ENCODE peak calls at places on chromosomes 7 and 10, in eight cellular contexts. B, S, A, U, R, T, F and I are unnamed samples.

GRCh38 chr7:154859747-154860620 is 142.9 kb downstream of the PAXIP1 start:
- DNase-seq in B (no peak), S (no peak), A (no peak), U (no peak), R (no peak), T (no peak), F (no peak), I (no peak)

GRCh38 chr7:2201128-2201527 is 31.6 kb downstream of the MAD1L1 start:
- DNase-seq in B (no peak), S (no peak), A (peak; percentile 22), U (no peak), R (no peak), T (no peak), F (no peak), I (no peak)

GRCh38 chr10:12181065-12181775 is 14.5 kb downstream of the NUDT5 start:
- DNase-seq in B (no peak), S (no peak), A (no peak), U (no peak), R (no peak), T (peak; percentile 9), F (peak; percentile 8), I (no peak)

GRCh38 chr10:33772370-33773331 is 438.2 kb upstream of the NRP1 start:
- DNase-seq in B (no peak), S (no peak), A (no peak), U (no peak), R (no peak), T (peak; percentile 34), F (no peak), I (no peak)

GRCh38 chr10:77710759-77711682 is 73.4 kb upstream of the KCNMA1 start:
- DNase-seq in B (peak; percentile 53), S (peak; percentile 62), A (peak; percentile 75), U (peak; percentile 50), R (peak; percentile 44), T (peak; percentile 82), F (no peak), I (peak; percentile 93)

GRCh38 chr7:98802088-98802780 is 67.6 kb downstream of the TMEM130 start:
- DNase-seq in B (no peak), S (peak; percentile 38), A (no peak), U (no peak), R (peak; percentile 19), T (peak; percentile 71), F (no peak), I (no peak)

GRCh38 chr7:27173412-27174076 is 576 bp downstream of the HOXA10 start:
- DNase-seq in B (peak; percentile 12), S (no peak), A (peak; percentile 40), U (peak; percentile 50), R (no peak), T (peak; percentile 48), F (no peak), I (no peak)

GRCh38 chr10:100970076-100970913 is 991 bp downstream of the SEMA4G start:
- DNase-seq in B (no peak), S (peak; percentile 44), A (peak; percentile 94), U (no peak), R (no peak), T (no peak), F (no peak), I (peak; percentile 88)

GRCh38 chr7:16509829-16510228 is 16.8 kb upstream of the LRRC72 start:
- DNase-seq in B (no peak), S (no peak), A (no peak), U (no peak), R (no peak), T (no peak), F (no peak), I (no peak)

GRCh38 chr10:43110318-43111071 is 27.8 kb upstream of the CSGALNACT2 start:
- DNase-seq in B (no peak), S (no peak), A (no peak), U (no peak), R (peak; percentile 57), T (peak; percentile 14), F (no peak), I (no peak)

DNA sequence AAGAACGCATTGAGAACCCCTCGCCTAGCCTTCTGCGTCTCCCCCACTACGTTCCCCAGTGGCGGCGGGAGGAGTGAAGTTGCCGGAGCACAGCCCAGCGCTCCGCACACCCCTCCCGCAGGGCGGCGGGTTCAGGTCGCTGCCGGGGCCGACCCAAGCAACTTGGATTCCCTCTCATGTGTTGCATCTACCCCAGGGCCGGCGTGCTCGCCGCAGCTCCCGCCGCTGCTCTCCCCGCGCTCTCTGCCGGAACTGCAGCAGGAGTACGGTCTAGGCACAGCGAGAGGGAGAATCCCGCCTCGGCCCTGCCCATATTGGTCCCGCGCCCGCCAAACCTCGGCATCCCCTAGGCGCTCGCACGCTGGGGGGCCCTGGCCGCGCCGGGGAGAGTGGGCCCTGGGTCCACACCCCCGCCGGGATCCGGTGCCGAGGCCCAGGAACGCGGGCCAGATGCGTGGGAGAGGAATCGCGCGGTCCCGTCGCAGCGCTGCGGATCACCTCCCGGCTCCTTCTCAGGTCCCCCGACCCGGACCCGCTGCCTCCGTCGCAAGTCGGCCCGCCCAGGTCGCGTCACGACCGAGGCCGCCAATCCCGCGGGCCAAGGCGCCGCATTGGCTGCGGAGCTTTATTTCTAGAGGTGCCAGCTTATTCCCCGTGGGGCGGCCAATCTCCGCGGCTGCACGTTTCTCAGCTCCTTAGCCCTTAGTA is 648 bp upstream of the TMEM243 start:
- DNase-seq in B (peak; percentile 48), S (peak; percentile 88), A (peak; percentile 73), U (peak; percentile 59), R (peak; percentile 69), T (peak; percentile 83), F (no peak), I (peak; percentile 94)
- TF ChIP-seq POLR2A in B (peak; percentile 82), S (peak; percentile 62), A (peak; percentile 60), U (peak; percentile 58), R (peak; percentile 80), T (peak; percentile 70), F (no peak), I (peak; percentile 42)

GRCh38 chr7:34131371-34131770 is 226.0 kb downstream of the BMPER start:
- DNase-seq in B (no peak), S (no peak), A (no peak), U (no peak), R (no peak), T (no peak), F (no peak), I (no peak)

GRCh38 chr7:34124765-34125164 is 219.4 kb downstream of the BMPER start:
- DNase-seq in B (no peak), S (no peak), A (no peak), U (no peak), R (no peak), T (no peak), F (no peak), I (no peak)

GRCh38 chr7:34133356-34133982 is 228.1 kb downstream of the BMPER start:
- DNase-seq in B (no peak), S (peak; percentile 16), A (no peak), U (no peak), R (peak; percentile 95), T (no peak), F (no peak), I (no peak)

GRCh38 chr7:34130558-34131285 is 225.4 kb downstream of the BMPER start:
- DNase-seq in B (no peak), S (no peak), A (no peak), U (no peak), R (no peak), T (no peak), F (no peak), I (no peak)

DNA sequence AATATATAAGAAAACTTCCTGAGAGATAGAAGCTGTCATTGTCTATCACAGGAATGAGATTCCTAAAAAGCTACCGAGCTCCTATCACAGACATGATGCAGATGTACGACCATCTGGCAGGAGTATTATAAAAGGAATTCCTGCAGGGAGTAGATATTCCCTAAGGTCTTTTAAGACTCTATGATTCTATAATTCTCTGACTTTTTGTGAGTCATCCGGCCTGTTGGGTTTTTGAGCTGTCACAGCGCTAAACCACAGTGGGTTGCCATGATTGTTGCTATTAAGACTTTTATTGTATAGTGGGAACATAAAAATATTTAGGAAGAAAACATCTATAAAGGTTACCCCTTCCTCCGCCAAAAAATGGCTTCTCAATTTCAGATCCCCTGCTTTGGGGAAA is 223.4 kb downstream of the BMPER start:
- DNase-seq in B (no peak), S (no peak), A (no peak), U (no peak), R (peak; percentile 61), T (no peak), F (no peak), I (no peak)
- TF ChIP-seq CTCF in B (no peak), S (no peak), A (no peak), U (no peak), R (no peak), T (no peak), F (no peak), I (no peak)

DNA sequence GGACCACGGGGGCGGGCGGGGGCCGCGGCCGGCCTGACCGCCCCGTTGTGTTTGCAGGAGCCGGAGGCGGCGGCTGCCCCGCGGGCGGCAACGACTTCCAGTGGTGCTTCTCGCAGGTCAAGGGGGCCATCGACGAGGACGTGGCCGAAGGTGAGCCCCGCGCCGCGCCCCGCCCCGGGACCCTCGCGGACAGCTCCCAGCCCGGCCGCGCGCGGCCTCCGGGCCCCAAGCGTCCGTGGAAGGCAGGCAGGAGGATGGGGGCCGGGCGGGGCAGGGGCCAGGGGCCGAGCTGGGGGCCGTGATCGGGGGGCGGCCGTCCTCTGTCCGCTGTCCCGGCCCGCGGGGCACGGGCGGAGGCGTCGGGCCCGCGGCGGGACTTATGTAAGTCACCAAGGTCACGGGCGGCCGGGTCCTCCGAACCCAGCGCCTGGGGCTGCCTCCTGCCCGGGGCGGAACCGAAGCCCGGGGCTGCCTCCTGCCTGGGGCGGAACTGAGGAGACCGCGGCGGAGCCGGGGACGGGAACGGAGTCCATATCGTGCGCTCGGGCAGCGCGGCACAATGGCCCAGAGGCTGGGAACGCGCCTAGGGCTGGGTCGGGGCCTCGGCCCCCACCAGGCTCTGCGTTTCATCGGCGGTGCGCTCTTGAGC is 497 bp downstream of the PPP2R2D start:
- DNase-seq in B (peak; percentile 18), S (peak; percentile 28), A (peak; percentile 75), U (peak; percentile 32), R (peak; percentile 4), T (peak; percentile 83), F (no peak), I (no peak)
- TF ChIP-seq POLR2A in B (no peak), S (no peak), A (no peak), U (no peak), R (no peak), T (no peak), F (no peak), I (no peak)

GRCh38 chr7:40490603-40490924 is 355.8 kb downstream of the SUGCT start:
- DNase-seq in B (no peak), S (no peak), A (no peak), U (no peak), R (no peak), T (no peak), F (no peak), I (no peak)

GRCh38 chr7:40493609-40494041 is 358.8 kb downstream of the SUGCT start:
- DNase-seq in B (no peak), S (no peak), A (no peak), U (no peak), R (no peak), T (no peak), F (no peak), I (no peak)

DNA sequence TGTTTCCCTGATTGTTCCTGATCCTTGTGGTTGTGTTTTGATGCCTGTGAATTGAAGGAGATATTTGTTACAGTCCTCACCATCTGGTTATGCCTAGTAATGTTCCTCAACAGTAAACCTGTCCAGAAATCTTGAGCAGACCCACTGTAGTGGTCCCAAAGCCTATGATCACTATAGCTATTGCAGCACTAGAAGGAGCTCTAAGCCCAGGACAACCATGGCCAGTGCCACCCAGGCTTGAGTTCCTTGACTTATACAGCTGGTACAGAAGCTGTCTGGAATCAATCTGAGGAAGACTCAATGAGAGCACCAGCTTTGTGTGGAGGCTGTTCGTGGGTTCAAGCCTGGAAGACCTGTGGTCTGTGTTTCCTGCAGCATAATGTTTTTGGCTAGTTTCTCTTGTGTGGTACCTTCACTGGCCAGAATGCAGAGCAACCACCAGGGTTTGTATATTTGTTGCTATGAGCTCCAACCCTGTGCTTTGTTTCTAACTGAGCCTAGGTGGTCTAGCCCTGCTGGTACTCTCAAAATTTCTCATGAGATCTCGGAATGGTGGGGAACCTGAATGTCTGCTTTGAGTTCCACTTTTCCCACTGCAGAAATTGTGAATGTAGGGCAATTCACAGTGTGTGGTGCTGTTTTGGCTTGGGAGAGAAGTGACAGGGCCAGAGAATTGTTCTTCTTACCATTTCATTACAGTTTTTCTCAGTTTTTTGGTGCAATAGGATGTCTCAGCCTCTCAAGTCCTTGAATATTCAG is 355.2 kb downstream of the SUGCT start:
- DNase-seq in B (no peak), S (no peak), A (no peak), U (no peak), R (no peak), T (no peak), F (no peak), I (no peak)
- TF ChIP-seq CTCF in B (no peak), S (no peak), A (no peak), U (no peak), R (no peak), T (no peak), F (no peak), I (no peak)